ENCODE peak calls at places on chromosomes 4 and X, in ten cellular contexts. G, E, H, I, D, W, F, P, M and U are unnamed samples.

GRCh38 chrX:24693453-24694202 is at the start of gene POLA1:
- DNase-seq in I (peak), D (peak), W (peak), H (peak), M (peak), P (peak), E (peak), G (peak), F (peak), U (peak)

GRCh38 chrX:70960728-70961127 is 29.8 kb upstream of the SLC7A3 start:
- DNase-seq in D (no peak), H (no peak), I (no peak), G (peak), M (no peak), P (no peak), W (no peak), E (no peak), F (no peak), U (no peak)

GRCh38 chrX:36407886-36408285 is 488.4 kb downstream of the CFAP47 start:
- DNase-seq in D (no peak), E (no peak), P (no peak), I (no peak), M (no peak), H (no peak), F (no peak), G (no peak), W (no peak), U (no peak)

GRCh38 chr4:56245547-56246229 is 141.6 kb downstream of the AASDH start:
- DNase-seq in W (no peak), D (peak), E (no peak), G (no peak), F (no peak), M (no peak), I (no peak), H (no peak), P (no peak), U (no peak)

GRCh38 chrX:69959712-69960111 is 90.0 kb downstream of the AWAT2 start:
- DNase-seq in F (no peak), I (no peak), H (no peak), P (no peak), M (no peak), G (no peak), D (no peak), E (no peak), W (no peak), U (no peak)

GRCh38 chrX:116243039-116243438 is 72.5 kb downstream of the AGTR2 start:
- DNase-seq in F (no peak), H (no peak), E (no peak), P (no peak), G (no peak), M (no peak), D (no peak), W (no peak), I (no peak), U (no peak)

GRCh38 chrX:134718329-134719317 is 60.4 kb upstream of the PLAC1 start:
- DNase-seq in W (peak), F (peak), G (peak), P (peak), I (peak), D (peak), M (peak), E (peak), H (no peak), U (no peak)

GRCh38 chrX:43493751-43494150 is 162.3 kb upstream of the MAOA start:
- DNase-seq in E (peak), G (no peak), D (no peak), H (no peak), M (no peak), P (no peak), F (no peak), W (no peak), I (no peak), U (no peak)

GRCh38 chr4:105191621-105192210 is 45.0 kb downstream of the TET2 start:
- DNase-seq in P (no peak), D (peak), M (no peak), E (no peak), F (no peak), G (peak), H (no peak), W (peak), I (peak), U (no peak)

GRCh38 chr4:48375651-48376291 is 34.4 kb downstream of the SLAIN2 start:
- DNase-seq in M (no peak), F (no peak), G (peak), I (peak), D (peak), H (no peak), P (no peak), E (peak), W (peak), U (no peak)

GRCh38 chrX:41621236-41621651 is 67.5 kb upstream of the GPR34 start:
- DNase-seq in P (no peak), D (peak), W (peak), E (no peak), G (peak), I (peak), M (no peak), H (no peak), F (peak), U (no peak)

GRCh38 chrX:1581132-1581531 is 10.3 kb upstream of the AKAP17A start:
- DNase-seq in W (peak), D (no peak), I (peak), P (peak), H (no peak), M (no peak), F (peak), E (peak), G (peak), U (no peak)

GRCh38 chr4:146959692-146960091 is 14.0 kb upstream of the TTC29 start:
- DNase-seq in D (peak), P (no peak), H (no peak), W (no peak), I (no peak), E (no peak), G (peak), M (no peak), F (no peak), U (no peak)

GRCh38 chr4:112167790-112168189 is 22.5 kb downstream of the FAM241A start:
- DNase-seq in F (no peak), G (peak), H (no peak), M (no peak), I (no peak), P (peak), E (no peak), W (peak), D (peak), U (no peak)

GRCh38 chr4:158998624-158999023 is 104.3 kb upstream of the RAPGEF2 start:
- DNase-seq in H (no peak), W (peak), F (no peak), P (no peak), M (no peak), I (no peak), G (peak), E (no peak), D (peak), U (no peak)

GRCh38 chr4:24322986-24323385 is 261.4 kb downstream of the DHX15 start:
- DNase-seq in P (no peak), H (no peak), E (no peak), I (no peak), F (no peak), M (no peak), G (no peak), D (peak), W (no peak), U (no peak)

GRCh38 chr4:141654098-141654497 is 17.7 kb downstream of the IL15 start:
- DNase-seq in H (peak), G (peak), F (peak), M (peak), P (no peak), I (peak), W (no peak), D (peak), E (peak), U (no peak)

GRCh38 chr4:184170996-184171395 is 46.7 kb downstream of the ENPP6 start:
- DNase-seq in M (no peak), G (peak), D (peak), F (peak), E (no peak), W (peak), H (no peak), P (no peak), I (no peak), U (no peak)

GRCh38 chr4:7625073-7625472 is 190.3 kb upstream of the PSAPL1 start:
- DNase-seq in P (no peak), D (peak), E (no peak), M (no peak), H (no peak), F (no peak), I (no peak), W (no peak), G (peak), U (no peak)

GRCh38 chrX:87063622-87064021 is 454.0 kb upstream of the KLHL4 start:
- DNase-seq in M (no peak), W (no peak), I (no peak), P (no peak), H (no peak), E (no peak), F (no peak), G (no peak), D (peak), U (no peak)

GRCh38 chr4:38078590-38079381 is 118.6 kb downstream of the PTTG2 start:
- DNase-seq in W (peak), E (no peak), I (peak), D (peak), G (peak), M (no peak), P (no peak), F (no peak), H (no peak), U (no peak)

GRCh38 chrX:45261005-45261404 is 60.3 kb upstream of the DIPK2B start:
- DNase-seq in F (no peak), W (no peak), D (no peak), H (no peak), M (no peak), P (no peak), G (no peak), I (no peak), E (no peak), U (no peak)

GRCh38 chr4:91838181-91838861 is 465.4 kb upstream of the GRID2 start:
- DNase-seq in D (no peak), I (no peak), P (no peak), F (no peak), G (no peak), M (no peak), E (no peak), W (no peak), H (no peak), U (no peak)

GRCh38 chrX:386768-387575 is at the start of gene PPP2R3B:
- DNase-seq in F (peak), G (peak), E (peak), D (peak), M (peak), I (peak), H (peak), P (peak), W (peak), U (peak)

GRCh38 chr4:61918507-61919462 is 718.7 kb downstream of the ADGRL3 start:
- DNase-seq in H (no peak), E (no peak), I (no peak), D (no peak), P (no peak), G (no peak), W (no peak), M (no peak), F (no peak), U (no peak)

GRCh38 chr4:76276813-76277212 is 25.3 kb downstream of the FAM47E start:
- DNase-seq in M (no peak), I (no peak), W (no peak), H (no peak), G (no peak), P (no peak), F (no peak), D (no peak), E (no peak), U (no peak)

GRCh38 chr4:106444557-106444956 is 76.0 kb upstream of the GIMD1 start:
- DNase-seq in I (peak), P (no peak), D (peak), M (no peak), W (peak), G (peak), H (no peak), E (no peak), F (no peak), U (no peak)

GRCh38 chrX:130575831-130576404 is 174.1 kb downstream of the RBMX2 start:
- DNase-seq in W (peak), P (peak), D (peak), F (peak), M (peak), E (peak), I (peak), G (peak), H (peak), U (no peak)

DNA sequence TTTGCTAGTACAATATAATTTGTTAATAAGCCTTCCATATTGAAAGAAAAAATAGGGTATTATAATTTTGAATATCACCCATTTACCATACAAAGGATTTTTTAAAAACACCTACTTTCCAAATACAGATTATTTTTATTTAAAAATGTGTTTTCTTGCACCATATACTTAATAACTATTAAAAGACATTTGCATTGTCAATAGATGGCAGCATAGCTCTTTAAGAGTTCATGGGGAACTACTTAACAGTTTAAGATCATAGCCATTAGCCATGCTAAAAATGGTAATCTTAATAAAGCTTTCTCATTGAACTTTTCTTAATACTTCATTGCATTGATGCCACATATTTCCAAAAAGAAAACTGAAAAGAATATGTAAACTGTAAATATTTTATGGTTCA is 1995.9 kb downstream of the C4orf33 start:
- DNase-seq in W (peak), E (no peak), P (peak), G (peak), M (no peak), H (no peak), D (peak), F (no peak), I (peak), U (no peak)
- TF ChIP-seq CTCF in W (peak), E (peak), P (peak), G (peak), M (no peak), H (no peak), D (no peak), F (peak), I (no peak), U (no peak)

GRCh38 chr4:13548059-13548983 is 4.0 kb upstream of the NKX3-2 start:
- DNase-seq in W (no peak), D (no peak), E (no peak), I (no peak), P (no peak), G (peak), M (no peak), F (no peak), H (no peak), U (no peak)
- H3K4me3 ChIP-seq in W (no peak), D (peak), E (no peak), I (no peak), P (peak), G (peak), M (peak), F (peak), H (peak), U (peak)

GRCh38 chr4:101199507-101200285 is 147.6 kb downstream of the PPP3CA start:
- DNase-seq in G (peak), M (no peak), F (no peak), E (no peak), P (no peak), H (no peak), D (peak), I (peak), W (peak), U (no peak)

GRCh38 chr4:101201421-101201820 is 145.9 kb downstream of the PPP3CA start:
- DNase-seq in H (no peak), M (no peak), D (no peak), G (no peak), W (peak), E (no peak), P (no peak), F (no peak), I (no peak), U (no peak)

GRCh38 chr4:101197350-101197749 is 150.0 kb downstream of the PPP3CA start:
- DNase-seq in E (no peak), H (no peak), W (no peak), G (no peak), D (no peak), F (no peak), P (no peak), I (no peak), M (no peak), U (no peak)

GRCh38 chr4:101198741-101199339 is 148.5 kb downstream of the PPP3CA start:
- DNase-seq in D (no peak), P (no peak), I (no peak), M (no peak), W (no peak), H (no peak), E (no peak), F (no peak), G (no peak), U (no peak)

DNA sequence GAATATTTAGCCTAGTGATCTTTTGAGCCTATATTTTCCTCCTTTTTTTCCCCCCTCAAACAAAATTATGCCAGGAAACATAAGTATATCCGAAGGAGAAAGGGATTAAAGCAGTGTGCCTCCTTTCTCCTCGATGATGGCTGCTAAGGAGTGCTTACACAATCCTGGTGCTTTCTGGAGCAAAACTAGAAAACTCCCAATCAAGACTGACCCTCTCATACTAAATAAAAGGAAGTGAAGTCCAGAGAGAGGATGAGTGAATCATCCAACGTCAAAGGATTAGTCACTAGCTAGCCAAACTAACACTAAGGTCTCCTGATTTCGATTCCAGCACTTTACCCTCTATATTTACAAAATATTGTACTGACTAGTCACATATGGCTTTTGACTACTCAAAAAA is 146.8 kb downstream of the PPP3CA start:
- DNase-seq in F (no peak), P (no peak), W (peak), I (peak), H (no peak), D (peak), E (peak), M (no peak), G (peak), U (no peak)
- H3K27ac ChIP-seq in F (no peak), P (no peak), W (peak), I (peak), H (no peak), D (peak), E (no peak), M (peak), G (peak), U (peak)

GRCh38 chr4:53040459-53040815 is 178.3 kb downstream of the RASL11B start:
- DNase-seq in M (no peak), E (no peak), F (no peak), P (no peak), G (no peak), W (no peak), D (peak), H (no peak), I (no peak), U (no peak)

GRCh38 chr4:53044651-53044960 is 182.5 kb downstream of the RASL11B start:
- DNase-seq in G (no peak), W (no peak), D (no peak), I (no peak), H (no peak), P (no peak), E (no peak), M (no peak), F (no peak), U (no peak)

GRCh38 chr4:53043096-53043495 is 181.0 kb downstream of the RASL11B start:
- DNase-seq in F (no peak), M (no peak), G (no peak), D (no peak), H (no peak), W (no peak), I (no peak), P (no peak), E (no peak), U (no peak)

GRCh38 chr4:53043900-53044650 is 182.0 kb downstream of the RASL11B start:
- DNase-seq in W (no peak), D (no peak), G (no peak), P (no peak), H (no peak), M (no peak), I (no peak), F (no peak), E (no peak), U (no peak)

GRCh38 chr4:53039741-53040458 is 177.8 kb downstream of the RASL11B start:
- DNase-seq in G (no peak), F (no peak), D (no peak), H (no peak), M (no peak), W (no peak), I (no peak), P (no peak), E (no peak), U (no peak)
- TF ChIP-seq CTCF in G (no peak), F (no peak), D (no peak), H (no peak), M (no peak), W (no peak), I (no peak), P (no peak), E (no peak), U (no peak)

GRCh38 chr4:54281060-54281781 is 52.1 kb downstream of the PDGFRA start:
- DNase-seq in F (no peak), G (peak), I (peak), D (peak), H (peak), M (peak), P (no peak), W (peak), E (peak), U (peak)
- H3K4me3 ChIP-seq in F (no peak), G (no peak), I (no peak), D (no peak), H (no peak), M (no peak), P (no peak), W (no peak), E (no peak), U (peak)

DNA sequence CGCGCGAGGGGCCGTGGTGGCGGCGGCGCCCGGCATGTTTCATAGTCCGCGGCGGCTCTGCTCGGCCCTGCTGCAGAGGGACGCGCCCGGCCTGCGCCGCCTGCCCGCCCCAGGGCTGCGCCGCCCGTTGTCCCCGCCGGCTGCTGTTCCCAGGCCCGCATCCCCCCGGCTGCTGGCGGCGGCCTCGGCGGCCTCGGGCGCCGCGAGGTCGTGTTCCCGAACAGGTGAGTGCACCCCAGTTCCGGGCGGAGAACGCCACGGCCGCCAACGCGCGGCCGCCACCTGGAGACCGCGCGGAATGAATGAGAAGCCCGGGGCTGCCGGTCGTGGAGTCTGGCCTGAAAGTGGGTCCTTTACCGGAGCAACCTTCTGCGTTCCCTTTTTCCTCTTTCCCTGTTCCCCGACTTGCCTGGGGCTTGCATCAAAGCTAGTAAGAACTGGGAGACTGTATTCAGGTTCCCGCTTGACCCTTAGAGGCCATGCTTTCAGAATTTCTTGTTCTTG is 419 bp downstream of the NOCT start:
- DNase-seq in M (no peak), E (peak), P (peak), F (peak), G (no peak), W (peak), I (peak), H (peak), D (peak), U (peak)
- H3K27ac ChIP-seq in M (peak), E (peak), P (peak), F (peak), G (peak), W (peak), I (peak), H (peak), D (peak), U (peak)

DNA sequence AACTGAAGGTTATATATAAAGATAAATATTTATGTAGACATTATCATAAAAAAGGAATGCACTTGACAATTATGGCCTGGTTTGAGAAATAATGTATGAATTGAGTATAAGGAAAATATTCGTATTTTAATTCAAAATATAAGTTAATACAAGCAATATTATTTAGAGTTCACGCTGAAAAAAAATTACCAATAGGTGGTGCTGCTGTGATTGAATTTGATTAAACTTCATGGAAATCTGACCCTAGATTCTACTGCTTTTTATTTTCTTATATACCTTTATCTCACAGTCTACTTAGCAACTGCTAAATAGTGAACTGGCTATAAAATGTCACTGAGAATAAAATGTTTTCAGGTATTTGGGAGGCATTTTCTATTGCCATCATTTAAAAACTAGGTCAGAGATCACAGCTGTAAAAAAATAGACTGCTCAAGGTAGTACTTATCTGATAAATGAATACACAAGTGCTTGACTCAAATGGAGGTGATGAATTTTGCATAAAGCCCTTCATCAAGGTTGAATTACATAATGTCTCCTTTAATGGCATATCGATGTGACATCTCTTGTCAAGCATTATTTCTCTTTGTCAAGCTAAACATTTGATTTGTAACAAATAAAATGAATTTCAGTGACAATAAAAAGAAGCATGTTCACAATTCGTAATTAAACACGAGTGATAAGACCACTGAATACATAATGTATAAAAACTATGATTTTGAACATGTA is 1638.8 kb upstream of the PCDH7 start:
- DNase-seq in G (peak), D (peak), I (peak), M (no peak), W (no peak), F (no peak), P (no peak), H (no peak), E (no peak), U (no peak)
- TF ChIP-seq CTCF in G (peak), D (no peak), I (peak), M (no peak), W (peak), F (peak), P (peak), H (no peak), E (peak), U (no peak)